ENCODE peak calls at places on chromosomes 3 and 15, in ten cellular contexts. R is right cardiac atrium; W is HL-60; Z is endodermal cell; Y is CD4-positive, alpha-beta memory T cell; F is upper lobe of left lung; O is body of pancreas; G is cardiac fibroblast; B is astrocyte; D is SJSA1. I is an unnamed sample.

GRCh38 chr15:100247228-100248225 is 94.2 kb downstream of the ADAMTS17 start:
- DNase-seq in F (peak; percentile 4), O (no peak), W (no peak), Z (peak; percentile 16), D (no peak), B (no peak), G (no peak), Y (no peak), R (no peak), I (no peak)

GRCh38 chr3:141060287-141060686 is 9.1 kb downstream of the SPSB4 start:
- DNase-seq in O (no peak), Z (no peak), Y (no peak), D (no peak), R (no peak), W (no peak), B (no peak), G (no peak), F (no peak), I (no peak)

GRCh38 chr3:195072916-195073564 is 197.9 kb downstream of the XXYLT1 start:
- DNase-seq in G (no peak), R (no peak), B (no peak), D (no peak), O (no peak), Y (no peak), F (no peak), W (no peak), Z (no peak), I (no peak)

GRCh38 chr15:39887832-39888231 is 32.2 kb downstream of the GPR176 start:
- DNase-seq in Z (peak; percentile 69), B (no peak), W (no peak), G (peak; percentile 72), O (peak; percentile 44), D (peak; percentile 50), Y (no peak), R (no peak), F (peak; percentile 30), I (no peak)

GRCh38 chr15:48391950-48392349 is 60.7 kb downstream of the DUT start:
- DNase-seq in B (no peak), G (no peak), O (no peak), W (no peak), D (no peak), R (no peak), Y (no peak), F (no peak), Z (no peak), I (no peak)

GRCh38 chr15:60255390-60255789 is 142.4 kb downstream of the ANXA2 start:
- DNase-seq in B (no peak), F (peak; percentile 40), Z (no peak), O (peak; percentile 22), Y (no peak), D (no peak), R (no peak), W (no peak), G (peak; percentile 17), I (peak; percentile 26)

GRCh38 chr15:86231864-86232801 is 152.5 kb downstream of the AGBL1 start:
- DNase-seq in O (peak; percentile 32), Y (peak; percentile 21), Z (peak; percentile 84), R (peak; percentile 29), B (peak; percentile 25), G (peak; percentile 11), W (no peak), F (no peak), D (no peak), I (no peak)

GRCh38 chr3:129245141-129245540 is 4.3 kb upstream of the COPG1 start:
- DNase-seq in R (no peak), O (no peak), Y (no peak), W (no peak), B (no peak), D (no peak), Z (no peak), F (no peak), G (peak; percentile 42), I (no peak)

DNA sequence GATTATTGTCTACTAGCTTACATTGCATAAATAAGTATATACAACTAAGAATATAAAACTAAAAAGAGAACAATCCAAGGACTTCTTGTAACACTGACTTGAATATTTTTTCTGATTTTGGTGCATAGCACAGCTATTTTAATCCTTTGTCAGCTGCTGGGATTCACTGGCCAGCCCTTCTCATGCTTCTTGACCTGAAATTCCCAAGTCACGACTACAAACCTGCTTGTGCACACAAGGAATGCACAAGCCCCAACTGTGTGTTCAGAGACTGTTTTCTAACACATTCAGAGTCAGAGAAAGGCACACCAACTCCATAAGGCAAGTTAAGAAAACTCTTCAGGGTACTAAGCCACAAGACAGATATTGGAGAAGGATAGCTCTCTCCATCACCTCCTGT is 80.9 kb downstream of the TNIK start:
- DNase-seq in B (peak; percentile 58), G (no peak), O (no peak), R (no peak), D (no peak), W (no peak), F (no peak), Z (no peak), Y (no peak), I (no peak)
- H3K4me3 ChIP-seq in B (no peak overlapping the region), G (no peak overlapping the region), O (no peak overlapping the region), R (no peak overlapping the region), D (no peak overlapping the region), W (no peak overlapping the region), F (no peak overlapping the region), Z (no peak overlapping the region), Y (no peak overlapping the region), I (no peak overlapping the region)

GRCh38 chr3:138202945-138203701 is 16.0 kb downstream of the ARMC8 start:
- DNase-seq in D (no peak), R (no peak), O (no peak), F (no peak), Z (no peak), Y (no peak), G (no peak), B (no peak), W (no peak), I (no peak)

GRCh38 chr3:138199847-138200246 is 12.7 kb downstream of the ARMC8 start:
- DNase-seq in F (no peak), W (no peak), O (no peak), R (no peak), D (no peak), B (no peak), Z (no peak), Y (no peak), G (no peak), I (no peak)

GRCh38 chr3:138206196-138206595 is 19.1 kb downstream of the ARMC8 start:
- DNase-seq in B (no peak), G (no peak), W (no peak), Y (no peak), F (no peak), R (no peak), D (no peak), Z (no peak), O (no peak), I (no peak)

GRCh38 chr3:138205527-138205926 is 18.4 kb downstream of the ARMC8 start:
- DNase-seq in O (no peak), F (no peak), R (no peak), G (no peak), B (no peak), D (no peak), Z (no peak), Y (no peak), W (no peak), I (no peak)

DNA sequence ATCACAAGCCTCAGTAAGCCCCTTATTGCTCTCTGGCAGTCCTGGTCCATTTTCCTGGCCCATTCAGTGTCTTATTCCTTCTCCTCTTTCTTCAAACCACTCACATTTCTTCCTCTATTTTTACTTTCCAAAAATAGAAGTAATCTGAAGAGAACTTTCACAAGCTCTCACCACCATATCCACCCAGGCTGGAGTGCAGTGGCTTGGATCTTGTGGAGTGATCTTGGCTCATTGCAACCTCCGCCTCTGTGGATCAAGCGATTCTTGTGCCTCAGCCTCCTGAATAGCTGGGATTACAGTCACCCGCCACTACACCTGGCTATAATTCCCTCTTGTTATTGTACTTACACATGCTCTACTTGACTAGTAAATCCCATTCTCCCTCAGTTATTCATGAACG is 16.8 kb downstream of the ARMC8 start:
- DNase-seq in G (no peak), W (no peak), O (no peak), F (no peak), R (no peak), Z (no peak), B (no peak), Y (no peak), D (no peak), I (no peak)
- H3K4me3 ChIP-seq in G (no peak overlapping the region), W (no peak overlapping the region), O (no peak overlapping the region), F (no peak overlapping the region), R (no peak overlapping the region), Z (no peak overlapping the region), B (no peak overlapping the region), Y (no peak overlapping the region), D (no peak overlapping the region), I (no peak overlapping the region)

DNA sequence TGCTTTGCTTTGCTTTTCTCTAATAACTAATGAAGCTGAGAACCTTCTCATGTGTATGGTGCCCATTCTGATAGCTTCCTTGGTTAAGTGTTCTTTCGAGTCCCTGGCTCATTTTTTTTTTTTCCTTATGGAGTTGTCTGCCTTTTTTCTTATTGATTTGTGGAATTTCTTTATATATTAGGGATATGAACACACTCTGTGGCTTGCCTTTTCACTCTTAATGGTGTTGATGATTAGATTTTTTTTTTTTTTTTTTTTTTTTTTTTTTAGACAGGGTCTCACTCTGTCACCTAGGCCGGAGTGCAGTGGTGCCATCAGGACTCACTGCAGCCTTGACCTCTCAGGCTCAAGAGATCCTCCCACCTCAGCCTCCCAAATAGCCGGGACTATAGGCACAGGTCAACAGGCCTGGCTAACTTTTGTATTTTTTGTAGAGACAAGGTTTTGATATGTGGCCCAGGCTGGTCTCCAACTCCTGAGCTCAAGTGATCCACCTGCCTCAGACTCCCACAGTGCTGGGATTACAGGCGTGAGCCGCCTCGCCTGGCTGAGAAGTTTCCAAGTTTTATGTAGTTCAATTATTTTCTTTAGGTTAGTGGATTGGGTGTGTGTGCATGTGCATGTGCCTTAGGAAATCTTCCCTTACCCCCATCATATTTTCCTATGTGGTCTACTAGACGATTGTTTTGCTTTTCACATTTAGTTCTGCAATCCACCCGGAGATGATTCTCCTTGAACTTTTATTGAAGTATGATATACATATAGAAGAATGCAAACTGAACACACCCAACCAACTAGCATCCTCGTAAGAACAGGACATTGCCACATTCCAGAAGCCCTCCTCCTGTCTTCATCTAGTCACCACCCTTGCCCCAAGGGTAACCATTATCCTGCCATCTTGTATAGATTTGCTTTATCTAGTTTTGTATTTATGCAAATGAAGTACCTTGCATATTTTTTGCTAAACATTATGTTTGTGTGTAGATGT is 1.7 kb upstream of the SNRPA1 start:
- DNase-seq in F (no peak), G (peak; percentile 79), R (no peak), O (no peak), Z (peak; percentile 13), D (no peak), B (no peak), Y (no peak), W (no peak), I (no peak)
- H3K4me3 ChIP-seq in F (peak overlapping the region; percentile 80), G (no peak overlapping the region), R (no peak overlapping the region), O (no peak overlapping the region), Z (peak overlapping the region; percentile 92), D (no peak overlapping the region), B (no peak overlapping the region), Y (no peak overlapping the region), W (peak overlapping the region; percentile 93), I (no peak overlapping the region)

GRCh38 chr3:50331364-50331907 is 3.4 kb upstream of the TUSC2 start:
- DNase-seq in W (no peak), R (peak; percentile 17), G (no peak), F (no peak), O (no peak), Y (no peak), B (no peak), Z (no peak), D (no peak), I (no peak)

GRCh38 chr3:50336452-50337174 is 4.0 kb downstream of the RASSF1 start:
- DNase-seq in D (no peak), Z (no peak), O (no peak), R (no peak), G (peak; percentile 49), F (no peak), B (no peak), W (no peak), Y (no peak), I (no peak)

GRCh38 chr3:50333744-50334328 is 5.8 kb upstream of the TUSC2 start:
- DNase-seq in B (no peak), F (no peak), D (no peak), G (peak; percentile 95), Y (no peak), W (no peak), Z (no peak), O (no peak), R (peak; percentile 81), I (no peak)

GRCh38 chr3:50337175-50337861 is 3.3 kb downstream of the RASSF1 start:
- DNase-seq in Y (peak; percentile 91), R (peak; percentile 100), G (peak; percentile 100), B (peak; percentile 97), D (peak; percentile 99), W (peak; percentile 98), O (peak; percentile 100), F (peak; percentile 100), Z (peak; percentile 100), I (peak; percentile 99)

GRCh38 chr3:50334339-50335075 is 6.1 kb downstream of the RASSF1 start:
- DNase-seq in R (no peak), B (no peak), D (no peak), O (no peak), G (no peak), Y (no peak), W (no peak), F (no peak), Z (no peak), I (no peak)
- H3K4me3 ChIP-seq in R (no peak overlapping the region), B (no peak overlapping the region), D (no peak overlapping the region), O (no peak overlapping the region), G (peak overlapping the region; percentile 13), Y (no peak overlapping the region), W (no peak overlapping the region), F (peak overlapping the region; percentile 75), Z (peak overlapping the region; percentile 3), I (no peak overlapping the region)

I was measured in GM06990.